ENCODE peak calls at places on chromosome 11, in four cellular contexts. One of them, this sample, is unnamed.

GRCh38 chr11:66850588-66851250 is 6.1 kb upstream of the LRFN4 start:
- DNase-seq in K562: no peak
- DNase-seq in HCT116: no peak
- DNase-seq in HepG2: no peak
- DNase-seq in this sample: no peak

GRCh38 chr11:72573380-72573949 is 100.8 kb downstream of the PDE2A start:
- DNase-seq in HCT116: peak; percentile 23
- DNase-seq in K562: peak; percentile 88
- DNase-seq in HepG2: peak; percentile 9
- DNase-seq in this sample: peak; percentile 62

GRCh38 chr11:109641549-109641948 is 219.6 kb downstream of the C11orf87 start:
- DNase-seq in HCT116: no peak
- DNase-seq in HepG2: peak; percentile 3
- DNase-seq in K562: no peak
- DNase-seq in this sample: peak; percentile 67

GRCh38 chr11:115776916-115777315 is 272.7 kb upstream of the CADM1 start:
- DNase-seq in HepG2: no peak
- DNase-seq in K562: no peak
- DNase-seq in HCT116: no peak
- DNase-seq in this sample: no peak

GRCh38 chr11:112784323-112785073 is 176.7 kb upstream of the NCAM1 start:
- DNase-seq in HepG2: no peak
- DNase-seq in K562: peak; percentile 16
- DNase-seq in HCT116: no peak
- DNase-seq in this sample: no peak

GRCh38 chr11:122199661-122200060 is 83.6 kb upstream of the BLID start:
- DNase-seq in HCT116: no peak
- DNase-seq in K562: no peak
- DNase-seq in HepG2: no peak
- DNase-seq in this sample: no peak

GRCh38 chr11:102476812-102477211 is 24.2 kb upstream of the TMEM123 start:
- DNase-seq in HCT116: no peak
- DNase-seq in HepG2: peak; percentile 95
- DNase-seq in K562: no peak
- DNase-seq in this sample: peak; percentile 76

GRCh38 chr11:92401507-92401906 is 176.9 kb downstream of the FAT3 start:
- DNase-seq in HepG2: no peak
- DNase-seq in K562: no peak
- DNase-seq in HCT116: no peak
- DNase-seq in this sample: no peak

GRCh38 chr11:11171285-11171684 is 181.8 kb downstream of the CSNK2A3 start:
- DNase-seq in K562: no peak
- DNase-seq in HCT116: no peak
- DNase-seq in HepG2: no peak
- DNase-seq in this sample: no peak

GRCh38 chr11:2896047-2896446 is 10.5 kb upstream of the CDKN1C start:
- DNase-seq in HepG2: no peak
- DNase-seq in HCT116: no peak
- DNase-seq in K562: no peak
- DNase-seq in this sample: no peak

GRCh38 chr11:59918494-59918893 is 19.7 kb upstream of the OOSP1 start:
- DNase-seq in HepG2: no peak
- DNase-seq in K562: no peak
- DNase-seq in HCT116: no peak
- DNase-seq in this sample: no peak

GRCh38 chr11:74257934-74258553 is 53.4 kb downstream of the P4HA3 start:
- DNase-seq in K562: no peak
- DNase-seq in HCT116: no peak
- DNase-seq in HepG2: no peak
- DNase-seq in this sample: peak; percentile 30

GRCh38 chr11:67213251-67213650 is 53.0 kb upstream of the GRK2 start:
- DNase-seq in HCT116: no peak
- DNase-seq in K562: no peak
- DNase-seq in HepG2: no peak
- DNase-seq in this sample: no peak

GRCh38 chr11:83374311-83374710 is 88.1 kb upstream of the CCDC90B start:
- DNase-seq in HCT116: no peak
- DNase-seq in HepG2: no peak
- DNase-seq in K562: no peak
- DNase-seq in this sample: no peak

GRCh38 chr11:86681039-86681745 is 8.8 kb upstream of the ME3 start:
- DNase-seq in HCT116: no peak
- DNase-seq in K562: no peak
- DNase-seq in HepG2: no peak
- DNase-seq in this sample: no peak

GRCh38 chr11:28835790-28836189 is 727.6 kb downstream of the METTL15 start:
- DNase-seq in HepG2: no peak
- DNase-seq in K562: no peak
- DNase-seq in HCT116: no peak
- DNase-seq in this sample: no peak

GRCh38 chr11:68120212-68121066 is 749 bp downstream of the CHKA start:
- DNase-seq in K562: peak; percentile 71
- DNase-seq in HepG2: peak; percentile 47
- DNase-seq in HCT116: no peak
- DNase-seq in this sample: no peak

GRCh38 chr11:45660717-45661416 is 4.6 kb downstream of the CHST1 start:
- DNase-seq in K562: no peak
- DNase-seq in HepG2: no peak
- DNase-seq in HCT116: no peak
- DNase-seq in this sample: no peak

GRCh38 chr11:5705688-5706087 is 16.1 kb downstream of the TRIM22 start:
- DNase-seq in HCT116: no peak
- DNase-seq in K562: no peak
- DNase-seq in HepG2: no peak
- DNase-seq in this sample: no peak

GRCh38 chr11:43578346-43579170 is 102.0 kb upstream of the HSD17B12 start:
- DNase-seq in K562: no peak
- DNase-seq in HCT116: no peak
- DNase-seq in HepG2: no peak
- DNase-seq in this sample: no peak
- TF ChIP-seq JUND in K562: no peak
- TF ChIP-seq JUND in HCT116: no peak
- TF ChIP-seq JUND in HepG2: no peak
- TF ChIP-seq JUND in this sample: no peak

DNA sequence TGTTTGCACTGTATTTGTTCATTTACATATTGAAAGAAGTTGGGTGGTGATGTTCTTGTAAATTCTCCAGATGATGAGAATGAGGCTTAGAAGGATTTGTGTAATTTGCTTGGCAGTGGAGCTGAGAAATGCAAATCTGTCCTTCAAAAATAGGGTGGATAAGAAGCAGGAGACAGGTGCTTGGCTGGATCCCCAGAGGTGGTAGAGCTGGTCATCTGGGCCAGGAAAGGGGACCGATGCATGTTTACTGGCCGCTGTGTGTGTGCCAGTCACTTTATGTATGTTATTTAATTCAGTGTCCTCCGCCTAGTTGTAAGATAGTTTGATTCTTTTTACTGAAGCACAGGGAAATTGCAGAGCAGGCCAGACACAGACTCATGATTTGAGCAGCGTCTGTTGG is 63.6 kb upstream of the HEPHL1 start:
- DNase-seq in HCT116: no peak
- DNase-seq in K562: no peak
- DNase-seq in HepG2: no peak
- DNase-seq in this sample: no peak
- TF ChIP-seq JUND in HCT116: no peak
- TF ChIP-seq JUND in K562: no peak
- TF ChIP-seq JUND in HepG2: no peak
- TF ChIP-seq JUND in this sample: no peak

GRCh38 chr11:6968816-6969215 is 42.6 kb downstream of the ZNF215 start:
- DNase-seq in HCT116: no peak
- DNase-seq in HepG2: no peak
- DNase-seq in K562: no peak
- DNase-seq in this sample: no peak
- TF ChIP-seq JUND in HCT116: no peak
- TF ChIP-seq JUND in HepG2: no peak
- TF ChIP-seq JUND in K562: no peak
- TF ChIP-seq JUND in this sample: no peak

DNA sequence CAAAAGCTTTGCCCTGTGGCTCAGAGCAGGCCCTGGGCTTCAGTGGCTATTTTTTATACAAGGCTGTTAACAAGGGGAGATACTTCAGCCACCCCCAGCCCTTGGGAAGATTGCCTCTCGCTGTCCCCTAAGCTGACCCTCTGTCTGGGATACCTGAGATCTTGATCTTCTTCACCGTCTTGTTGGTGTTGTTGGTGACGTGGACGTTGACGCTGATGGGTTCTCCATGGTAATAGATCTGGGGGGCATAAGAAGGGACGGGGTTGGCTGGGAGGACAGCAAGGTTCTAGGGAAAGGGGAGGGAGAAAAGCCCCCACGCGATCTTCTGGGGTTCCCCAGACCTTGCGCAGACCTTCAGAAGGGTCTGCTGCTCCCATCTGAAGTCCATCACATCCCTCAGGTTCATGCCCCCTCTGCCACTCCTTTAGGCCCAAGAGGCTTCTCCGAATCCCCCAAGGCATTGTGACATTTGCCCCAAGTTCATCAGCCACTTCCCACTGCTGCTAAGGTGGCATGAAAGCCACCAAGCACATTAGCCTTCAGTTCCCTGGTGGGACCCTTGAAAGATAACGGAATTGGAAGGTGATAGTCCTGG is 36.7 kb downstream of the TPBGL start:
- DNase-seq in K562: no peak
- DNase-seq in HCT116: no peak
- DNase-seq in HepG2: no peak
- DNase-seq in this sample: no peak
- TF ChIP-seq JUND in K562: no peak
- TF ChIP-seq JUND in HCT116: no peak
- TF ChIP-seq JUND in HepG2: no peak
- TF ChIP-seq JUND in this sample: no peak

GRCh38 chr11:94593030-94593429 is 25.9 kb downstream of the PIWIL4 start:
- DNase-seq in HCT116: no peak
- DNase-seq in K562: no peak
- DNase-seq in HepG2: no peak
- DNase-seq in this sample: no peak
- TF ChIP-seq JUND in HCT116: no peak
- TF ChIP-seq JUND in K562: no peak
- TF ChIP-seq JUND in HepG2: no peak
- TF ChIP-seq JUND in this sample: no peak

GRCh38 chr11:17012712-17013547 is 1.3 kb downstream of the PLEKHA7 start:
- DNase-seq in HCT116: peak; percentile 12
- DNase-seq in K562: no peak
- DNase-seq in HepG2: peak; percentile 95
- DNase-seq in this sample: peak; percentile 41
- TF ChIP-seq JUND in HCT116: no peak
- TF ChIP-seq JUND in K562: no peak
- TF ChIP-seq JUND in HepG2: peak; percentile 92
- TF ChIP-seq JUND in this sample: no peak

DNA sequence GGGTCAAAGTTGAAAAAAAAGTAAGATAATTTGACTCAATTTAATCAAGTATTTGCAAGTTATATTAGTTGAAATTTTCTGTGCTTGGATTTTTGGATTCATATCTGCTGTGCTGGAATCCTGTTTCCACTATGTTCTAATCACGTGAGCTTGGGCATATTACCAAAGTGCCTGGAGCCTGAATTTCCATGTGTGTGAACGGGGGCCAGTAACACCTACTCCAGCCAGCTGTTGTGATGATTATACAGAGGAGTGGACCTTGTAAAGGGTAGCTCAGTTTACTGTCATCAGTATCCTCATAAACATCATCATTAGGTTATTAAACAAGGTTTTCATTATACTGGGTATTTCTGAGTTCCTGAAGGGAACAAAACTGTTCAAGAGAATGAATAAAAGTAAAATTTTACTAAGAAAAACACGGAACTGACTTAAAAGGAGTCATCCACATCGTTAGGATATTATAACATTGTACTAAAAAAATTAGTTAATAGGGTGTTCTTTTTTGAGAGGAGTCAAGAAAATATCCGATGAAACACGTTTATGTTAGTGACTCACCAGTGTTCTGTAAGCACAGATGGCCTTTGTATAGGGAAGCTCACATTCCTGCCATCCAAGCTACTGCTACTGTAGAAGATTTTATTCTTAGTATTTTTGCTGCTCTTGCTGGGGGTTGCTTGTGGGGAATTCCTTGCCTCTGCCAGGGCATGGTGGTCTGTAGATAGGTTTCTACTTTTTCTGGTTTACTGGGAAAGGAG is 144.1 kb downstream of the ARHGAP42 start:
- DNase-seq in K562: no peak
- DNase-seq in HCT116: no peak
- DNase-seq in HepG2: no peak
- DNase-seq in this sample: no peak
- TF ChIP-seq JUND in K562: no peak
- TF ChIP-seq JUND in HCT116: peak; percentile 3
- TF ChIP-seq JUND in HepG2: no peak
- TF ChIP-seq JUND in this sample: no peak

GRCh38 chr11:96342131-96342970 is 644 bp downstream of the MAML2 start:
- DNase-seq in HepG2: no peak
- DNase-seq in K562: no peak
- DNase-seq in HCT116: no peak
- DNase-seq in this sample: peak; percentile 48

GRCh38 chr11:96340555-96340885 is 2.5 kb downstream of the MAML2 start:
- DNase-seq in K562: no peak
- DNase-seq in HepG2: no peak
- DNase-seq in HCT116: no peak
- DNase-seq in this sample: no peak

GRCh38 chr11:96342971-96343711 is at the start of gene MAML2:
- DNase-seq in HepG2: peak; percentile 83
- DNase-seq in HCT116: peak; percentile 79
- DNase-seq in K562: peak; percentile 93
- DNase-seq in this sample: peak; percentile 94

GRCh38 chr11:96339704-96340554 is 3.1 kb downstream of the MAML2 start:
- DNase-seq in HCT116: no peak
- DNase-seq in HepG2: no peak
- DNase-seq in K562: no peak
- DNase-seq in this sample: no peak

DNA sequence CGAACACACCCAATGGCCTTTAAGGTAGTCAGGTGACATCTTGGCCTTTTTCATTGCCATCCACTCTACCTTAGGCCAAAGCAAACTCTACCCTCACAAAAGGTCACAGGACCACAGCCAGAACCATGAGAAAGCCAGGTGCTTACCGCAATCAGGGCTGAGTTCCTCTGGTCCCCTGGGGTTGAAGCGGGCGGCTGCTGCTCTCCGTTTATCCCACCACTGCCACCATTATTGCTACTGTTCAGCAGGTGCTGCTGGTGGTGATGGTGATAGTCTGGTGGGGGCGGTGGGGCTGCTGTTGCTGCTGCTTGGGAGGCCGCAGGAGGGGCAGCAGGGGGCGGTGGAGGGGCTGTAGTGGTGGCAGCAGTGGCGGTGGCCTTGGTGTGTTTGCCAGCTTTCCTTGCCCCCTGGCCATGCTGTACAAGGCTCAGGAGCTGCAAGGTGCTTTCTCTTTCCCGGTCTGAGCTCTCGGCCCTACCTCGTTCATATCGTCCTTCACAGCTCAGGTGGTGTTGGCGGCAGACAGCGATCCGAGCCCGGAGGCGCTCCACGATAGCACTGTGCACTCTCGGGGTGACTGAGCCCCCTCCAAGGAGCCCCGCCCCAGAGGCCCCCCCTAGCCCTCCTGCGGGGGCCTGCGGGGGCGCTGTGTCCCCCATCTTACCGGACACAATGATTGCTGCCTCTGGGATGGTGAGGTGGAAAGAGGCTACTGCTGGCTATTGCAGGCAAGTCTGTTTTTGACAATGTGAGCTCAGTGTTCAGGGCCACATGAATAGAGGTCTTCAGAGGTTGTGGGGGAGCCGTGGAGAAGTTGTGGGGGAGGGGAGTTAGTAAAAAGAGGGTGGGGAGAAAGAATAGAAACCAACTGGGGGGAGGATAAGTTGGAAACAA is 1.5 kb downstream of the MAML2 start:
- DNase-seq in HepG2: peak; percentile 44
- DNase-seq in K562: peak; percentile 73
- DNase-seq in HCT116: no peak
- DNase-seq in this sample: peak; percentile 40
- TF ChIP-seq JUND in HepG2: no peak
- TF ChIP-seq JUND in K562: peak; percentile 31
- TF ChIP-seq JUND in HCT116: no peak
- TF ChIP-seq JUND in this sample: no peak